ENCODE peak calls at places on chromosome 3, in ten cellular contexts. V is body of pancreas; D is breast epithelium; E is pancreas; R is testis; B is heart left ventricle; C is CD4-positive, alpha-beta T cell; Y is naive thymus-derived CD4-positive, alpha-beta T cell; K is adrenal gland; L is colonic mucosa. I is an unnamed sample. For H3K9me3, the result is how much of the 10 kb centered on the place peaks cover.

GRCh38 chr3:122219242-122219872 is 35.9 kb downstream of the CASR start:
- DNase-seq in D (no peak), C (no peak), L (no peak), K (no peak), E (no peak), B (no peak), R (no peak), Y (no peak), V (no peak), I (no peak)

GRCh38 chr3:13465236-13465958 is 14.7 kb upstream of the HDAC11 start:
- DNase-seq in C (no peak), Y (no peak), R (no peak), K (no peak), B (no peak), V (no peak), D (no peak), L (no peak), E (no peak), I (no peak)

GRCh38 chr3:37492977-37493471 is 318.6 kb upstream of the LRRFIP2 start:
- DNase-seq in B (peak), E (no peak), C (no peak), K (no peak), V (no peak), D (peak), Y (no peak), L (no peak), R (no peak), I (peak)

GRCh38 chr3:116005404-116005803 is 382.1 kb downstream of the GAP43 start:
- DNase-seq in C (no peak), Y (no peak), R (peak), V (no peak), B (peak), D (no peak), K (peak), L (no peak), E (peak), I (peak)

GRCh38 chr3:87836026-87836425 is 222.8 kb downstream of the CGGBP1 start:
- DNase-seq in E (no peak), K (no peak), B (no peak), Y (no peak), V (no peak), L (no peak), C (no peak), R (no peak), D (no peak), I (no peak)

GRCh38 chr3:156448300-156448699 is 106.6 kb downstream of the SSR3 start:
- DNase-seq in E (no peak), L (no peak), B (no peak), C (peak), Y (peak), K (no peak), V (no peak), R (peak), D (no peak), I (no peak)

GRCh38 chr3:55180936-55181535 is 253.2 kb upstream of the LRTM1 start:
- DNase-seq in C (no peak), D (no peak), L (peak), R (peak), Y (no peak), E (no peak), V (peak), K (peak), B (no peak), I (no peak)

GRCh38 chr3:163438760-163439159 is 1639.5 kb downstream of the SI start:
- DNase-seq in D (no peak), B (no peak), C (no peak), V (no peak), K (no peak), Y (no peak), R (no peak), L (no peak), E (no peak), I (no peak)

GRCh38 chr3:141959921-141960554 is 83.6 kb downstream of the ATP1B3 start:
- DNase-seq in Y (no peak), C (no peak), V (no peak), R (no peak), B (no peak), D (no peak), E (no peak), K (no peak), L (no peak), I (no peak)

GRCh38 chr3:99313481-99313880 is 324.9 kb upstream of the COL8A1 start:
- DNase-seq in L (no peak), C (no peak), D (no peak), B (no peak), E (no peak), K (no peak), Y (no peak), V (no peak), R (no peak), I (no peak)

GRCh38 chr3:140629351-140630137 is 48.3 kb upstream of the TRIM42 start:
- DNase-seq in L (no peak), C (no peak), D (no peak), B (no peak), R (no peak), V (no peak), E (no peak), Y (no peak), K (no peak), I (no peak)

DNA sequence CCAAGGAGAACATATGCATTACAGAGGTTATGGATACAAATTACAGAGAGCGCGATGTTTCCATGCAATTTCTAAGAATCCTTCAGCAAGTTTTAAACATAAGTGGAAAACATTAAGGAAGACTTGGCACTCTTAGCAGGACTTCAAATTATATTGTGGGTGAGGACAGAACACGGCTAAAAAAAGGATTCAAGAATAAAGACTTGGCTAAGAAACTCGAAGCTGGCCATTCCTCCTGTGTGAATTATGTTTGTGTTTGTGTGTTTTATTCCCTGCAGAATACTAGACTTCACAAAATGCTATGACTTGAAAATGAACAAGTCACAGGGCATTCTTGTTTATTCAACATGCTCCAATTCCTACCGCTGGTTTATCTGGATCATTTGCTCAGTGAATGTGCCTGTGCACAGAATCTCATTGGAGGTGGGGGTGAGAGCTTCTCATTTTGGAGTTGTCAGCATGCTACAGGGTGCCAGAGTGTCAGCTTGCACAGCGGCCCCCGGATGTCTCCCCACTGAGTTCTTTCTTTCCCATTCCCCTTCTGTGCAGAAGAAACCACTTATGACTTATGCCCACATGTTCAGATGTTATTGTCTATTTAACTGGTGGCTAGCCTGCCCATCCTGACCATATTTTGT is 428.6 kb downstream of the ROBO2 start:
- DNase-seq in V (no peak), K (no peak), Y (no peak), R (no peak), B (no peak), L (no peak), C (no peak), D (no peak), E (no peak), I (no peak)
- H3K27ac ChIP-seq in V (no peak), K (no peak), Y (no peak), R (no peak), B (no peak), L (no peak), C (no peak), D (no peak), E (no peak), I (no peak)

DNA sequence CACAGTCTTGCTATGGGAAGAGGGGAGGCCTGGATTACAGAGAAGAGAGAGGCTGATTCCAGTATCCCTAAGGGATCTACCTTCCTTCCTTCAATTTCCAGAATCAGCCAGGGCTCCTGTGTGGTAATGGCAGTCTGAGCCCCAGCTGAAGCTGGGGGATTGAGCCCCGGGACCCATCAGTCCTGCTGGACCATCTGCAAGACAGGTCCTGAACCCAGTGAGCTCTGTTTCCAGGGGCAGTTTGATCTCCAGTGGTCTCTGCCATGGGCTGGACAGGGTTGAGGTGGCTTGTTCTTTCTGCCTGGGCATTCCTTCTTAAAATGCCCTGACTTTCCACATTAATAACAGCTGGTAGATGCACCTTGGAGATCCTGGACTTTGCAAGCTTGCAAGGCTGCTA is 685.2 kb downstream of the TBL1XR1 start:
- DNase-seq in V (no peak), R (no peak), K (no peak), B (no peak), L (no peak), Y (no peak), E (no peak), D (no peak), C (no peak), I (no peak)
- H3K9me3 ChIP-seq in V (under half), R (under half), K (under half), B (under half), L (under half), Y (under half), E (under half), D (under half), C (under half), I (under half)

GRCh38 chr3:149816326-149816725 is 3.3 kb downstream of the RNF13 start:
- DNase-seq in Y (no peak), B (no peak), D (no peak), V (no peak), E (no peak), L (no peak), K (no peak), R (no peak), C (no peak), I (no peak)

GRCh38 chr3:149815728-149816127 is 2.7 kb downstream of the RNF13 start:
- DNase-seq in R (no peak), C (no peak), Y (no peak), V (no peak), L (no peak), B (no peak), E (no peak), K (no peak), D (no peak), I (no peak)

GRCh38 chr3:149815318-149815717 is 2.3 kb downstream of the RNF13 start:
- DNase-seq in K (no peak), L (no peak), E (no peak), Y (no peak), C (no peak), V (no peak), B (no peak), R (no peak), D (no peak), I (no peak)

GRCh38 chr3:149819432-149819831 is 6.4 kb downstream of the RNF13 start:
- DNase-seq in E (no peak), R (no peak), B (no peak), V (no peak), L (no peak), D (no peak), Y (no peak), K (no peak), C (no peak), I (no peak)

DNA sequence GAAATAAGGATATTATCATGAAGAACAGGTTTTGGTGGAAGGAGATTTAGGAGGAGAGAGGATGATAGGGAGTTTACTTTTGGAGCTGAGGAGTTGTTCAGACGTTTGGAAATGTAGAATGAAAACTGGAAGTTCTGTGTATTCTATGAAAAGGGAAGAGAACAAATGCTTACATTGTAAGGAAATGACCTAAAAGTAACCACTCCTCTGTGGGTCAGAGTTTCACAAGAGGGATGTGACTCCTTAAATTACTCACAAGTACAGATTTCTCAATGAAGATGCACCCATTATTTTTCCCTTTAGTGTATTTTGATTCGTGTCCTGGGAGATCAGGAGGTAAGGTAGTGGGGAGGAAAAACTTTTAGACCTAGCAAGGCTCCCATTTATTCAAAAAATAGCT is 4.0 kb downstream of the RNF13 start:
- DNase-seq in L (no peak), C (no peak), K (no peak), Y (no peak), E (no peak), D (no peak), B (no peak), V (no peak), R (no peak), I (no peak)
- H3K27ac ChIP-seq in L (peak), C (no peak), K (no peak), Y (no peak), E (no peak), D (peak), B (no peak), V (no peak), R (no peak), I (no peak)

DNA sequence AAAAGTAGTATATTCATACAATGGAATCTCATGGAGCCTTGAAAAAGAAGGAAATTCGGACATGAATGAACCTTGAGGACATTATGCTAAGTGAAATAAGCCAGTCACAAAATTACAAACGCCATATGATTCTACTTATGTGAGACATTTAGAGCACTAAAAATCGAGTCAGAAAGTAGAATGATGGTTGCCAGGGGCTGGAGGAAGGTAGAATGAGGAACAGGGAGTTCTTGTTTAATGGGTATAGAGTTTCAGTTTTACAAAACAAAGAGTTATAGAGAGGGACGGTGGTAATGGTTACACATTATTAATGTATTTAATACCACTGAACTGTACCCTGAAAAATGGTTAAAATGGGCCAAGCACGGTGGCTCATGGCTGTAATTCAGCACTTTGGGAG is 19.5 kb downstream of the UBXN7 start:
- DNase-seq in R (no peak), V (no peak), C (no peak), E (no peak), L (no peak), D (no peak), Y (no peak), K (no peak), B (no peak), I (no peak)
- H3K9me3 ChIP-seq in R (under half), V (under half), C (under half), E (under half), L (under half), D (under half), Y (under half), K (under half), B (under half), I (under half)

GRCh38 chr3:151584603-151585002 is 123.7 kb upstream of the IGSF10 start:
- DNase-seq in B (no peak), D (no peak), K (no peak), C (no peak), Y (no peak), L (no peak), V (no peak), R (no peak), E (no peak), I (no peak)
- H3K27ac ChIP-seq in B (no peak), D (no peak), K (no peak), C (no peak), Y (no peak), L (no peak), V (no peak), R (no peak), E (no peak), I (no peak)

GRCh38 chr3:144369151-144369879 is 397.7 kb downstream of the DIPK2A start:
- DNase-seq in C (no peak), E (no peak), Y (no peak), B (no peak), R (no peak), K (no peak), L (no peak), D (no peak), V (no peak), I (no peak)

GRCh38 chr3:144362126-144362525 is 390.5 kb downstream of the DIPK2A start:
- DNase-seq in R (no peak), C (no peak), K (no peak), D (no peak), E (no peak), V (no peak), Y (no peak), B (no peak), L (no peak), I (no peak)

GRCh38 chr3:144361002-144361401 is 389.4 kb downstream of the DIPK2A start:
- DNase-seq in C (no peak), D (no peak), L (no peak), R (no peak), Y (no peak), V (no peak), E (no peak), K (no peak), B (no peak), I (no peak)

GRCh38 chr3:144364797-144365196 is 393.2 kb downstream of the DIPK2A start:
- DNase-seq in B (no peak), R (no peak), D (no peak), Y (no peak), L (no peak), K (no peak), E (no peak), V (no peak), C (no peak), I (no peak)

GRCh38 chr3:144363856-144364255 is 392.2 kb downstream of the DIPK2A start:
- DNase-seq in K (no peak), L (no peak), V (no peak), R (no peak), D (no peak), B (no peak), E (no peak), Y (no peak), C (no peak), I (no peak)
- H3K9me3 ChIP-seq in K (under half), L (under half), V (under half), R (under half), D (under half), B (under half), E (under half), Y (under half), C (under half), I (under half)

I was measured in right cardiac atrium.